ENCODE peak calls at places on chromosome 5, in seven cellular contexts. V, J, U, T, K, Y and W are unnamed samples.

GRCh38 chr5:109688647-109688998 is 1.1 kb upstream of the MAN2A1 start:
- DNase-seq in V (no peak), J (peak), U (no peak), T (no peak), K (no peak), Y (no peak), W (no peak)

GRCh38 chr5:50947892-50948683 is 281.7 kb downstream of the PARP8 start:
- DNase-seq in V (no peak), J (no peak), U (no peak), T (no peak), K (peak), Y (no peak), W (no peak)

GRCh38 chr5:122999947-123000563 is 36.5 kb downstream of the PPIC start:
- DNase-seq in V (no peak), J (peak), U (peak), T (peak), K (no peak), Y (peak), W (peak)

GRCh38 chr5:168592014-168592368 is 12.8 kb upstream of the PANK3 start:
- DNase-seq in V (no peak), J (peak), U (no peak), T (peak), K (no peak), Y (peak), W (peak)

GRCh38 chr5:58259685-58260152 is 200.2 kb downstream of the PLK2 start:
- DNase-seq in V (no peak), J (no peak), U (no peak), T (no peak), K (no peak), Y (no peak), W (peak)

GRCh38 chr5:111859533-111860270 is 102.7 kb upstream of the NREP start:
- DNase-seq in V (no peak), J (no peak), U (no peak), T (no peak), K (no peak), Y (no peak), W (peak)

GRCh38 chr5:126004636-126005035 is 418.6 kb upstream of the GRAMD2B start:
- DNase-seq in V (no peak), J (no peak), U (no peak), T (no peak), K (no peak), Y (no peak), W (no peak)

GRCh38 chr5:112779531-112779930 is 41.8 kb downstream of the APC start:
- DNase-seq in V (no peak), J (no peak), U (no peak), T (no peak), K (no peak), Y (no peak), W (no peak)

GRCh38 chr5:68088302-68088701 is 127.3 kb upstream of the PIK3R1 start:
- DNase-seq in V (no peak), J (no peak), U (no peak), T (no peak), K (no peak), Y (no peak), W (peak)

GRCh38 chr5:77630246-77631165 is 8.0 kb downstream of the OTP start:
- DNase-seq in V (peak), J (peak), U (no peak), T (no peak), K (peak), Y (peak), W (no peak)

GRCh38 chr5:132854301-132854700 is 12.0 kb downstream of the GDF9 start:
- DNase-seq in V (no peak), J (no peak), U (no peak), T (no peak), K (peak), Y (no peak), W (no peak)

GRCh38 chr5:124867064-124867707 is 120.7 kb upstream of the ZNF608 start:
- DNase-seq in V (no peak), J (no peak), U (no peak), T (peak), K (no peak), Y (no peak), W (peak)

GRCh38 chr5:1428107-1428506 is 17.1 kb downstream of the SLC6A3 start:
- DNase-seq in V (no peak), J (no peak), U (no peak), T (no peak), K (no peak), Y (no peak), W (no peak)

GRCh38 chr5:142065273-142065672 is 43.3 kb upstream of the NDFIP1 start:
- DNase-seq in V (no peak), J (no peak), U (peak), T (no peak), K (peak), Y (no peak), W (no peak)

GRCh38 chr5:137217599-137218200 is 281.4 kb downstream of the SPOCK1 start:
- DNase-seq in V (no peak), J (no peak), U (no peak), T (no peak), K (no peak), Y (no peak), W (no peak)

GRCh38 chr5:11992518-11992917 is 88.3 kb upstream of the CTNND2 start:
- DNase-seq in V (no peak), J (no peak), U (no peak), T (no peak), K (no peak), Y (no peak), W (no peak)

GRCh38 chr5:96863949-96864649 is 12.2 kb upstream of the ERAP2 start:
- DNase-seq in V (no peak), J (no peak), U (no peak), T (no peak), K (no peak), Y (no peak), W (no peak)

DNA sequence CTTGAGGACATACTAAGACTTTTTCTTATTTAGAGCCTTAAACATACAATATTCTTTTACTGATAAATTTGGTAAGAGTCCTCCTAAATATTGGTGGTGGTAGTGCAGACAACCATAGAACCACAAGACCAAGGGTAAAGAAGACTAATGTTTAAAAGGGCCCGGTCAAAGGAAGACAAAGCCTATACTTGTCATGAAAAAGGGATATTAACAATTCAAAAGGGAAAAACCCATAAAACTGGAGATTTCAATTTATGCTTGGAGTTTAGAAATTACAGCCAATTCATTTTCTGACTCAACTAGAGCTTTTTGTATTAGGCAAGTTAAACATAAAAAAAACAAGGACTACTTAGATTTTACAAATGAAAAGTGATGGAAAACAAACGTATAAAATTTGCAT is 24.4 kb downstream of the FEM1C start:
- DNase-seq in V (no peak), J (no peak), U (no peak), T (no peak), K (no peak), Y (no peak), W (no peak)
- H3K4me3 ChIP-seq in V (no peak), J (no peak), U (no peak), T (no peak), K (no peak), Y (no peak), W (no peak)

DNA sequence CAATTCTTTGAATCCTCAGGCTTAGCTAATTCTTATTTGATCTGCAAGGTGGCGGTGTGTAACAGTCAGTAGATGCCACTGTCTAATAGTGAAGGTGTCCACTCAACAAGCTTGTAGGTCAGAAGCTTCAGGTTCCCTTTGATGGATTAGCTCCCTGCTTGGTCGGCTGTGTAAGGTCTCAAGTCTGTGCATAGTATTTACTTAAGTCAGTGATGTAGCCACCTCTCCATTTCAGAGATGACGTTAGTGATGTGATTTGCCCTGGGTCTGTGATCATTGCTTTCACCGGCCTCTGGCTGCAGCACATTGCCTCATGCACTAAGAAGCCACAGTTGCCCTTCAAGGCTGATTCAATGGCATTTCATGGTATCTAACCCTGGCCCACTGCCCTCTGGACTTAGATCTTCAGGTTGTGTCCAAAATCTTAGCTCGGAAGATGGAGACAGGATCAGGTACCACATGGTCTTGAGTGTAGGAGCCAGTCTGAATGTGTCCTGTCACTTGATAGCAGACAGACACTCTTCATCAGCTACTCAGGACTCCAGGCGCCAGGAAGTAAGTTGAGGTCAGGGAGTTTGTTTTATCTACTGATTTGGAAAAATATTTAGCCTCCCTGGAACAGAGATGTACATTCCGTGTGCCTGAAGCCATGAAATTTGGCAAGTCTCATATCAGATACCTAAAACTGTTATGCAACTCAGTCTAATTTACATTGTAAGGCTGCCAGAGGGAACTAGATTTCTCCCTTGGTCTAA is 42.9 kb downstream of the SUB1 start:
- DNase-seq in V (no peak), J (no peak), U (no peak), T (no peak), K (no peak), Y (no peak), W (no peak)
- TF ChIP-seq CTCF in V (no peak), J (no peak), U (no peak), T (no peak), K (peak), Y (no peak), W (no peak)

GRCh38 chr5:34474573-34475021 is 181.5 kb upstream of the RAI14 start:
- DNase-seq in V (no peak), J (no peak), U (no peak), T (no peak), K (peak), Y (no peak), W (peak)

GRCh38 chr5:34480810-34481528 is 175.2 kb upstream of the RAI14 start:
- DNase-seq in V (no peak), J (no peak), U (no peak), T (no peak), K (no peak), Y (no peak), W (no peak)

GRCh38 chr5:34469971-34470370 is 186.2 kb upstream of the RAI14 start:
- DNase-seq in V (no peak), J (no peak), U (no peak), T (no peak), K (no peak), Y (no peak), W (no peak)

GRCh38 chr5:34476941-34477565 is 179.1 kb upstream of the RAI14 start:
- DNase-seq in V (no peak), J (no peak), U (no peak), T (no peak), K (no peak), Y (no peak), W (no peak)

DNA sequence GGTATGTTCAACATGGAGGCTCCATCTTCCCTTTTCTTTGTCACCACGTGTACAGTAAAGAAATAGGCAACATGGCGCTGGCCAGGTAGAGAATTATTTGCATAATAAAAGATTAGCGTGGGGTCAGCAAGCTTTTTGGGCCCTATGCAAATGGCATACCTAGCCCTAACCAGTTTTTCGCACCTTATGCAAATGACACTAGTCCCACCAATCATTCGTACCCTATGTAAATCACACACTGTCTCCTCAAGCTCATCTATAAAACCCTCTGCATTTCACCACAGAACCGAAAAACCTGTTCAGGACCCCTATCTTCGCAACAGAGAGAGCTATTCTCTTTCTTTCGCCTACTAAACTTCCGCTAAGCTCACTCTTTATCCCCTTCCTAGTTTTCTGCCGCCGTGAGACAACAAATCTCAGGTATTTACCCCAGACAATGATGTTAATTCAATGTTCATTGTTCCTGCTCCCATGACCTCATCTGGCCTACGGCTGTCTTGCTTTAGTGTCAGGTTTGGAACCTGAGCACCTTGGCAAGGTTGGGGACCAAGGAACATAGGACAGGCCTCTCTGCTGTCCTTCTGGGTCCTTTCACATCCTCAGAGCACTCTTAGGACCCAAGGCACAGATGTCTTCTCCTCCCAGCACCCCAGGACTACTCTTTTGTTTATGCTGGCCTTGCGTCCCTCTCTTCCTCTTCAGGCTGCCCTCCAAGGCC is 180.7 kb upstream of the RAI14 start:
- DNase-seq in V (no peak), J (no peak), U (no peak), T (no peak), K (no peak), Y (no peak), W (no peak)
- H3K4me3 ChIP-seq in V (no peak), J (no peak), U (no peak), T (no peak), K (no peak), Y (no peak), W (no peak)

GRCh38 chr5:150318613-150319483 is 16.1 kb upstream of the ARSI start:
- DNase-seq in V (no peak), J (no peak), U (no peak), T (no peak), K (no peak), Y (no peak), W (no peak)
- TF ChIP-seq CTCF in V (no peak), J (no peak), U (no peak), T (no peak), K (no peak), Y (no peak), W (no peak)

DNA sequence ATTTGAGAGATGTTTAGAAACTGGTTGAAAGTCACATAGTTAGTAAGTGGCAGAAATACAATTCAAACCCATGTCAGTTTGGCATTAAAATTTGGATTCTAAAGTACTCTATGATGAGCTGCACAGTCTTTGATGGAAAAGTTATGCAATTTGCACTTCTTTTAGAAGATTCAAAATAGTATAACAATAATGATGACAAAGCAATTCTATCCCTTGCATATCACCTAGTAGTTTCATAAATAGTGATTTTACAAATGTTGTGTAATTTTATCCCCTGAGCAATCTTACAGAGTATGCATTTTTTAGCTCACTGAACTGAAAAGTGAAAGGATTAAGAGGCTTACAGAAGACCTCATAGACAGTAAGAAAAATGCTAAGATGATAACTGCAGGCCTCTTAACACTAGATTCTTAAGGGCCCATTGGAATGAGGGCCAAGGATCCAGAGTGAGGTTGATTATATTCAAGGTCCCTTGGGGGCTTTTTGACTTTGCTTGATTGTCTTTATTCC is 3.7 kb downstream of the C5orf46 start:
- DNase-seq in V (no peak), J (no peak), U (no peak), T (no peak), K (no peak), Y (no peak), W (no peak)
- H3K4me3 ChIP-seq in V (no peak), J (no peak), U (no peak), T (no peak), K (peak), Y (no peak), W (no peak)

GRCh38 chr5:171978016-171978415 is 28.4 kb downstream of the FBXW11 start:
- DNase-seq in V (no peak), J (no peak), U (no peak), T (no peak), K (no peak), Y (no peak), W (no peak)

GRCh38 chr5:171979606-171980005 is 26.8 kb downstream of the FBXW11 start:
- DNase-seq in V (no peak), J (no peak), U (no peak), T (no peak), K (no peak), Y (no peak), W (no peak)

GRCh38 chr5:171981847-171982246 is 24.6 kb downstream of the FBXW11 start:
- DNase-seq in V (no peak), J (no peak), U (no peak), T (no peak), K (no peak), Y (no peak), W (no peak)

GRCh38 chr5:171978519-171978918 is 27.9 kb downstream of the FBXW11 start:
- DNase-seq in V (no peak), J (no peak), U (no peak), T (no peak), K (no peak), Y (no peak), W (no peak)

GRCh38 chr5:171980729-171981128 is 25.7 kb downstream of the FBXW11 start:
- DNase-seq in V (no peak), J (no peak), U (no peak), T (no peak), K (no peak), Y (no peak), W (no peak)
- TF ChIP-seq CTCF in V (no peak), J (no peak), U (no peak), T (no peak), K (no peak), Y (no peak), W (no peak)

GRCh38 chr5:139709587-139710369 is 61.6 kb downstream of the CXXC5 start:
- DNase-seq in V (no peak), J (peak), U (no peak), T (no peak), K (peak), Y (peak), W (no peak)

GRCh38 chr5:139708877-139709586 is 60.9 kb downstream of the CXXC5 start:
- DNase-seq in V (no peak), J (peak), U (peak), T (no peak), K (peak), Y (peak), W (no peak)

GRCh38 chr5:139711067-139711851 is 63.1 kb downstream of the CXXC5 start:
- DNase-seq in V (no peak), J (peak), U (no peak), T (no peak), K (peak), Y (peak), W (no peak)

GRCh38 chr5:139711852-139712171 is 63.7 kb downstream of the CXXC5 start:
- DNase-seq in V (no peak), J (no peak), U (no peak), T (no peak), K (peak), Y (peak), W (no peak)

DNA sequence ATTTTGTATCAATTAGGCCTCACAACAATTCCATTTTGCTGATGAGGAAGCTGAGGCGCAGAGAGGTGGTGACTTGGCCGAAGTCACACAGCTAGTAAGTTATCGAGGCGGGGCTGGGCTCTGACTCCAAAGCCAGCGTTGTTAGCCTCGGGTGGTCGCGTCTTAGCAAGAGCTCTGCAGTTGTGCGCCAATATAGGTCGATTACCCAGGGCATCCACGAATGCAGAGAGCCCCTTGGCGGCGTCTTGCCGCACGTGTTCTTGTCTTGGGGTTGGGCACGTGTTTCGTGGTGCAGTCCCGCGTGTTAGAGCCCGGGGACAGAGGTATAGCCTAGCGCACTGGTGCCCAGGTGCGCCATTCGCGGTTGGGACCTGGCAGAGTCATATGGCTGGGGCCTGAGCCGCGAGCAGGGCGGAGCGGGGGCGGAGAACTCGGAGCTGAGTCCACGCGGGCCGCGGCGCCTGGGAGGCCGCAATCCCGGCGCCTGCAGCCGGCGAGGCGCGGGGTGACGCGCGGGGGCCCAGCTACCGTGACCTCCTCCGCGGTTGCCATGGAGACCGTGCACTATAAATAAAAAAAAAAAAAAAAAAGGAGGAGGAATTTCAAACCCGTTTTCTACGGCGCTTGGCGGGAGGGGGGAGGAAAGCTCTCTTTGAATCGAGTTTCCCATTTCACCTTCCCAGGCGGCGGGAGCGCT is 62.4 kb downstream of the CXXC5 start:
- DNase-seq in V (peak), J (peak), U (no peak), T (peak), K (peak), Y (peak), W (no peak)
- H3K4me3 ChIP-seq in V (peak), J (peak), U (peak), T (peak), K (peak), Y (peak), W (peak)